ENCODE peak calls at places on chromosomes 1 and 21, in ten cellular contexts. F is stimulated activated CD4-positive, alpha-beta T cell treated with anti-CD3 and anti-CD28 coated beads, Interleukin-2, amount 100 ng/mL, for 48 hours; L is iPS-NIHi11; U is T-cell; M is MCF 10A; W is lower leg skin; C is NCI-H69; I is ELR; Q is stimulated activated CD8-positive, alpha-beta memory T cell treated with anti-CD3 and anti-CD28 coated beads, Interleukin-15, amount 100 ng/mL, for 1 hour; G is activated T-helper 1 cell treated with anti-CD3 and anti-CD28 coated beads, Interleukin-2, amount 50 U/mL, for 16 hours. H is an unnamed sample.

GRCh38 chr21:44902268-44903053 is 18.2 kb downstream of the ITGB2 start:
- DNase-seq in W (no peak), U (no peak), C (no peak), M (no peak), Q (no peak), F (no peak), G (no peak), L (no peak), I (no peak), H (no peak)

GRCh38 chr1:108041360-108042143 is 76.6 kb upstream of the VAV3 start:
- DNase-seq in Q (no peak), U (no peak), W (no peak), G (no peak), M (peak; percentile 25), I (no peak), C (no peak), F (no peak), L (no peak), H (no peak)

GRCh38 chr21:15060776-15061175 is 4.0 kb downstream of the NRIP1 start:
- DNase-seq in U (no peak), F (no peak), W (no peak), C (peak; percentile 71), L (no peak), M (no peak), G (no peak), I (peak; percentile 38), Q (no peak), H (peak; percentile 38)

GRCh38 chr21:27033467-27033866 is 66.6 kb upstream of the ADAMTS5 start:
- DNase-seq in L (no peak), F (no peak), U (no peak), G (no peak), W (no peak), Q (no peak), I (no peak), C (no peak), M (no peak), H (no peak)

GRCh38 chr1:215226755-215227154 is 144.2 kb downstream of the KCNK2 start:
- DNase-seq in G (no peak), W (no peak), Q (no peak), C (no peak), L (no peak), F (no peak), I (peak; percentile 35), U (no peak), M (no peak), H (no peak)

GRCh38 chr1:15961492-15961891 is 14.4 kb downstream of the ZBTB17 start:
- DNase-seq in U (no peak), I (no peak), L (peak; percentile 66), G (no peak), C (no peak), Q (no peak), F (no peak), M (no peak), W (no peak), H (peak; percentile 71)

GRCh38 chr1:152495066-152495675 is 15.4 kb upstream of the LCE5A start:
- DNase-seq in G (no peak), W (no peak), M (peak; percentile 78), Q (no peak), L (no peak), C (no peak), U (peak; percentile 4), I (peak; percentile 72), F (peak; percentile 44), H (peak; percentile 59)

GRCh38 chr1:177585492-177586220 is 384.2 kb downstream of the SEC16B start:
- DNase-seq in C (no peak), M (no peak), Q (no peak), G (no peak), W (no peak), I (no peak), L (no peak), U (no peak), F (no peak), H (no peak)

GRCh38 chr1:153362187-153362586 is 4.5 kb downstream of the S100A9 start:
- DNase-seq in Q (no peak), M (no peak), G (no peak), L (no peak), F (no peak), U (no peak), W (peak; percentile 61), C (no peak), I (no peak), H (no peak)

GRCh38 chr1:94926915-94927404 is at the start of gene CNN3:
- DNase-seq in C (peak; percentile 93), M (peak; percentile 85), G (peak; percentile 14), W (peak; percentile 98), U (peak; percentile 66), Q (peak; percentile 28), I (peak; percentile 93), L (peak; percentile 97), F (peak; percentile 53), H (peak; percentile 96)

GRCh38 chr1:160189649-160190625 is at the start of gene CASQ1:
- DNase-seq in Q (no peak), M (peak; percentile 47), L (no peak), U (no peak), F (no peak), W (no peak), G (no peak), C (peak; percentile 80), I (peak; percentile 43), H (peak; percentile 32)

GRCh38 chr1:198575715-198576641 is 35.5 kb upstream of the ATP6V1G3 start:
- DNase-seq in M (no peak), U (no peak), F (no peak), C (no peak), Q (no peak), G (no peak), I (peak; percentile 62), W (no peak), L (no peak), H (no peak)

GRCh38 chr1:71561206-71561605 is 480.4 kb upstream of the ZRANB2 start:
- DNase-seq in W (no peak), F (no peak), U (no peak), Q (no peak), I (peak; percentile 19), G (no peak), L (no peak), C (no peak), M (no peak), H (no peak)

GRCh38 chr21:21084179-21084578 is 86.0 kb downstream of the NCAM2 start:
- DNase-seq in Q (no peak), G (no peak), W (no peak), U (no peak), I (no peak), F (no peak), C (no peak), M (no peak), L (no peak), H (no peak)